ENCODE peak calls at places on chromosomes 4 and X, in seven cellular contexts. C, R, I, Q, N, J and X are unnamed samples.

GRCh38 chr4:96736352-96736889 is 896.5 kb downstream of the PDHA2 start:
- DNase-seq in C (no peak), R (no peak), I (no peak), Q (peak), N (no peak), J (no peak), X (no peak)

GRCh38 chrX:153387345-153387744 is 13.8 kb downstream of the PNMA6E start:
- DNase-seq in C (no peak), R (no peak), I (no peak), Q (no peak), N (no peak), J (no peak), X (no peak)

GRCh38 chr4:149161247-149161646 is 654.4 kb downstream of the IQCM start:
- DNase-seq in C (no peak), R (no peak), I (no peak), Q (no peak), N (no peak), J (no peak), X (no peak)

GRCh38 chr4:186831574-186831973 is 107.9 kb upstream of the FAT1 start:
- DNase-seq in C (no peak), R (no peak), I (no peak), Q (no peak), N (no peak), J (no peak), X (no peak)

GRCh38 chr4:654526-654845 is 19.6 kb downstream of the ATP5ME start:
- DNase-seq in C (no peak), R (no peak), I (no peak), Q (no peak), N (no peak), J (no peak), X (no peak)

GRCh38 chr4:94548571-94548970 is 96.8 kb downstream of the PDLIM5 start:
- DNase-seq in C (no peak), R (no peak), I (no peak), Q (peak), N (no peak), J (no peak), X (no peak)

GRCh38 chrX:47644557-47645091 is 5.7 kb downstream of the ELK1 start:
- DNase-seq in C (no peak), R (no peak), I (no peak), Q (peak), N (no peak), J (peak), X (no peak)

GRCh38 chr4:42397256-42397634 is at the start of gene SHISA3:
- DNase-seq in C (no peak), R (no peak), I (no peak), Q (no peak), N (no peak), J (peak), X (no peak)

GRCh38 chr4:54661156-54661555 is 3.4 kb downstream of the KIT start:
- DNase-seq in C (no peak), R (no peak), I (no peak), Q (no peak), N (no peak), J (no peak), X (no peak)

GRCh38 chrX:17584248-17584681 is 153.0 kb upstream of the SCML1 start:
- DNase-seq in C (no peak), R (no peak), I (no peak), Q (peak), N (no peak), J (no peak), X (no peak)

GRCh38 chr4:124061413-124061812 is 651.1 kb downstream of the ANKRD50 start:
- DNase-seq in C (no peak), R (no peak), I (no peak), Q (no peak), N (no peak), J (no peak), X (no peak)

GRCh38 chr4:111066887-111067286 is 444.0 kb upstream of the PITX2 start:
- DNase-seq in C (no peak), R (no peak), I (no peak), Q (no peak), N (no peak), J (no peak), X (no peak)

GRCh38 chr4:119525005-119525749 is 103.4 kb downstream of the PDE5A start:
- DNase-seq in C (no peak), R (no peak), I (no peak), Q (peak), N (no peak), J (no peak), X (no peak)

GRCh38 chrX:151700581-151700980 is 5.3 kb downstream of the PRRG3 start:
- DNase-seq in C (no peak), R (no peak), I (no peak), Q (no peak), N (no peak), J (no peak), X (no peak)

GRCh38 chr4:74370912-74371311 is 6.0 kb downstream of the EREG start:
- DNase-seq in C (no peak), R (peak), I (no peak), Q (peak), N (no peak), J (peak), X (no peak)

GRCh38 chr4:132642196-132642817 is 506.8 kb upstream of the PCDH10 start:
- DNase-seq in C (no peak), R (peak), I (no peak), Q (peak), N (no peak), J (peak), X (no peak)

GRCh38 chrX:38800981-38801845 is at the start of gene MID1IP1:
- DNase-seq in C (peak), R (peak), I (peak), Q (peak), N (peak), J (peak), X (peak)

DNA sequence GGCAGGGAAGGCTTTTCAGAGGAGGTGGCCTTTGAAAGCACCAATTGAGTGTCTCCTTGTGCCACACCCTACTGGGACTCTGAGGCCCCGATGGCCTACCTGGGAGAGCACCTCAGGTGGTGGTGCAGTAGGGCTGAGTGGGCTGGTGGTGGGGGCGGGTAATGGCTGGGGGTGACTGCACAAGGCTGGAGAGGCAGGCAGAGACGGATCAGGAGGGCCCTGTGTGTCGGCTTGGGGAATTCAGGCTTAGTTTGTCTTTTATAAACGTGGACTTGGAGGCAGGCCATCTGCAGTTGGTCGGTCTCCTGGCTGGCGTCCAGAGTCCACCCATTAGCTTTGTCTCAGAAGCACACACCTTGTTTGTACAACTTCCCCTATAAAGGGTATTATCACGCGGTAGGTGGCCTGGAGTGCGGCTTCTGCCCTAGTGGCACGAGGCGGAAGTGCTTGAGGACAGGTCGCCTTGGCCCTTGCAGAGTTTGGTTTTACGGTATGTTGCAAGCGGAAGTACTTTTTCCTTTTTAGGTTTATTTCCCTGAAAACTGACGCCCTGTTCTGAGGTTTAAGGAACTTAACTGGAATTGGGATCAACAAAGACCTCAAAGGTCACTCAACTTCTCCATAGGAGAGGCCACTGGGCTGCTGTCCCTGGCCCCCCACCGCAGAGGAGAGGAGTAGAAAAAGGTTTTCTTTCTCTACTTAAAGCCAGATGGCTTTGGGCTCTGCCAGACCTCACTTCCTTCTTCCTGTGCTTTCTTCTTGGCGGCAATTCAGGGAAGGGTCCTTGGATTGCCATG is 8.0 kb downstream of the TBC1D14 start:
- DNase-seq in C (peak), R (peak), I (peak), Q (peak), N (no peak), J (peak), X (peak)
- TF ChIP-seq EP300 in C (peak), R (peak), I (peak), Q (no peak), N (peak), J (no peak), X (no peak)

GRCh38 chrX:2185341-2186082 is 315.3 kb downstream of the DHRSX start:
- DNase-seq in C (no peak), R (no peak), I (no peak), Q (peak), N (no peak), J (no peak), X (no peak)
- TF ChIP-seq EP300 in C (no peak), R (no peak), I (no peak), Q (no peak), N (no peak), J (no peak), X (no peak)

DNA sequence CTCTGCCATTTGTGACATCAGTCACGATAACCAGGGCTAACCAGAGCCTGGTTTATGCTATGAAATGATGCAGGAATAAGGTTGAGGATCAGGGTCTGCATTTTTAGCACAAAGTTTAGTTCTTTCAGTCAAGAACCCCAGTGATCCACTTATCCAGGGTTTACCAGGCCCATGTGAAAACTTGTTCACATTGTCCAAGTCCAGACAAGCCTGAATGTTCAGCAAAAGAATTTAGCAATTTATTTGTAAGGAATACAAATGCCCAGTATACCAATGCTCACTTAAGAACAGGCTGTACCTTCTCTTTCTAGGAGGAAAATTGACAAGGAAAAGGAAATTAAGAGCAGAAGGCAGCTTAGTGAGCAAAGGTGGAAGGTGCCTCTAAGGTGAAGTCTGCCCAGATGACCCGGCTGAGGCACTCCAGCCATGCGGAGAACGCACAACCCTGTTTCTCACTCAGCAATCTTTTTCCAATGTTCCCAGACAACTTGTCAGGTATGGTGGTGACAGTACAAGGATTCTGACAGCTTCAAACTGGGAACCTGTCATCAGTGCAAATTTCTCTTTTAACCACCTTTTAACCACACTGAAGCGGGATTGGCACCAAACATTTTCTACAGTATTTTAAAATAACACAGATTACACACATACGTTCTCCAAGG is 54.0 kb downstream of the TBC1D9 start:
- DNase-seq in C (no peak), R (no peak), I (no peak), Q (no peak), N (no peak), J (no peak), X (no peak)
- TF ChIP-seq EP300 in C (no peak), R (no peak), I (no peak), Q (no peak), N (no peak), J (no peak), X (no peak)

GRCh38 chrX:139971394-139971749 is 6.1 kb upstream of the CXorf66 start:
- DNase-seq in C (no peak), R (no peak), I (no peak), Q (no peak), N (no peak), J (no peak), X (no peak)
- TF ChIP-seq EP300 in C (no peak), R (no peak), I (no peak), Q (no peak), N (no peak), J (no peak), X (no peak)

DNA sequence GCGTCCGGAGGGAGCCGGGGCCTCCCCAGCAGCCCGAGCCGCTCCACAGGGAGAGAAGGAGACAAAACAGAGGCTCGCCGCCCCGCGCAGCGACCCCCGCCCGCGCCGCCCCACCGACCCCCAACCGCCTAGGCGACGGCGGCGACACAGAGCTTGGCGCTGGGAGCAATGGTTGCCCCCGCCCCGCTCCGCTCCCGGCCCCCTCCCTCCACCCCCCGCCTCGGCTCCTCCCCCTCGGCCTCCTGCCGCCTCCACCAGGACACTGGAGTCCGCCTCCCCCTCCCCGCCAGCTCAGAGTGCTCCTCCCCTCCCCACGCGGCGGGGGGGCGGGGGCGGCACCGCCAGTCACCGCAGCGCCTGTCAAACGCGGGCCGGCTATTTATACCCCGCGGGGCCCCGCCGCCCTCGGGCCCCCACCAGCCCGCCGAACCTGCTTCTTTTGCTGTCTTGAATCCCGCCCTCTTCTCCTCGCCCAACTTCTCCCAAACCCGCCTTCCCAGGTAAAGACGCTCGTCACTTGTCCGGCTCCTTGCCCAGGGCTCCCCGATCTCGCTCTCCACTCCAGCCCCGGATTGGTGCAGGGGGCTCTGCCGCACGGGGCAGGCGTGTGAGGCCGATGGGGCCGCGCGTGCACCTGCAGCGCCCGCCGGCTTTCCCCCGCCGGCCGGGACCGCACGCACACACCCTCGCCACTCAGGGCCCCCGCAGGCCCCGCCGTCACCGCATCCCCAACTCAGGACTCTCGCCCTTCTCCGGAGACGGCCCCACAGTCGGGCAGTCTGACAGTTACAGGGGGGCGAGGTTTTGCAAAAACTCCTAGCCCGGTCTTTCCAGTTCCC is at the start of gene ELF2:
- DNase-seq in C (peak), R (peak), I (peak), Q (peak), N (peak), J (peak), X (peak)
- TF ChIP-seq EP300 in C (no peak), R (no peak), I (peak), Q (no peak), N (no peak), J (no peak), X (no peak)